ENCODE peak calls at places on chromosomes 6 and 20, in nine cellular contexts. F is NCI-H2081, V is fibroblast of villous mesenchyme, E is RWPE1, D is amniotic stem cell, I is fibroblast of lung, T is SK-MEL-5, L is astrocyte of the cerebellum, S is HS-5. W is an unnamed sample.

GRCh38 chr6:120141601-120142000 is 792.0 kb upstream of the MAN1A1 start:
- DNase-seq in F (no peak), V (no peak), E (no peak), D (no peak), I (no peak), T (no peak), L (no peak), S (no peak), W (no peak)

GRCh38 chr6:2396856-2397640 is 151.6 kb upstream of the GMDS start:
- DNase-seq in F (no peak), V (peak), E (no peak), D (peak), I (peak), T (peak), L (peak), S (no peak), W (no peak)

GRCh38 chr6:75273009-75273408 is 11.6 kb downstream of the TMEM30A start:
- DNase-seq in F (no peak), V (peak), E (no peak), D (no peak), I (no peak), T (no peak), L (no peak), S (no peak), W (no peak)

GRCh38 chr6:112576421-112576820 is 229.3 kb downstream of the RFPL4B start:
- DNase-seq in F (no peak), V (no peak), E (no peak), D (no peak), I (no peak), T (no peak), L (peak), S (no peak), W (no peak)

GRCh38 chr6:110284877-110285276 is 73.3 kb downstream of the METTL24 start:
- DNase-seq in F (no peak), V (no peak), E (no peak), D (no peak), I (no peak), T (no peak), L (no peak), S (no peak), W (no peak)

GRCh38 chr20:63320041-63320511 is 27.1 kb downstream of the COL20A1 start:
- DNase-seq in F (no peak), V (no peak), E (no peak), D (no peak), I (no peak), T (no peak), L (no peak), S (no peak), W (no peak)

GRCh38 chr6:137661601-137662000 is 167.4 kb upstream of the OLIG3 start:
- DNase-seq in F (no peak), V (peak), E (peak), D (no peak), I (peak), T (peak), L (no peak), S (no peak), W (no peak)

GRCh38 chr20:18388860-18389259 is 78.0 kb downstream of the DZANK1 start:
- DNase-seq in F (no peak), V (peak), E (peak), D (no peak), I (peak), T (no peak), L (peak), S (no peak), W (no peak)

GRCh38 chr6:43796910-43797890 is 27.2 kb downstream of the VEGFA start:
- DNase-seq in F (no peak), V (no peak), E (no peak), D (no peak), I (no peak), T (no peak), L (no peak), S (no peak), W (no peak)